ENCODE peak calls at places on chromosomes 3 and 15, in eight cellular contexts. C is AG10803, P is astrocyte of the spinal cord, K is HCT116, E is esophagus squamous epithelium, T is cardiac fibroblast, A is dorsolateral prefrontal cortex, N is Peyer's patch. G is an unnamed sample.

GRCh38 chr3:40417845-40418543 is 31.0 kb downstream of the ENTPD3 start:
- DNase-seq in K (no peak), E (no peak), T (no peak), A (no peak), P (no peak), C (no peak), N (no peak), G (no peak)

GRCh38 chr3:161366067-161366466 is 5.2 kb downstream of the SPTSSB start:
- DNase-seq in K (no peak), N (no peak), A (no peak), T (no peak), P (no peak), E (no peak), C (no peak), G (no peak)

GRCh38 chr15:76293361-76293760 is 17.9 kb downstream of the ETFA start:
- DNase-seq in K (no peak), P (no peak), N (no peak), E (no peak), C (peak; percentile 11), A (no peak), T (no peak), G (peak; percentile 8)

GRCh38 chr3:13198480-13198879 is 125.3 kb upstream of the IQSEC1 start:
- DNase-seq in K (no peak), N (no peak), A (no peak), T (no peak), E (no peak), P (no peak), C (no peak), G (no peak)

GRCh38 chr3:138469869-138470268 is 35.5 kb downstream of the ESYT3 start:
- DNase-seq in A (no peak), E (no peak), N (no peak), T (no peak), C (no peak), P (no peak), K (no peak), G (no peak)

GRCh38 chr3:84904212-84904611 is 54.6 kb upstream of the CADM2 start:
- DNase-seq in C (no peak), K (no peak), E (no peak), N (no peak), A (no peak), P (no peak), T (no peak), G (no peak)

GRCh38 chr3:43968465-43968864 is 273.2 kb upstream of the TOPAZ1 start:
- DNase-seq in P (no peak), K (no peak), A (no peak), C (no peak), T (no peak), E (no peak), N (no peak), G (no peak)

GRCh38 chr3:134353171-134353825 is 20.9 kb downstream of the AMOTL2 start:
- DNase-seq in A (no peak), K (no peak), P (no peak), T (no peak), C (peak; percentile 60), N (no peak), E (no peak), G (peak; percentile 29)

GRCh38 chr3:141170678-141171295 is 60.8 kb upstream of the PXYLP1 start:
- DNase-seq in E (no peak), K (no peak), A (no peak), C (no peak), N (no peak), P (no peak), T (no peak), G (no peak)

GRCh38 chr3:12490547-12490946 is 6.3 kb downstream of the TSEN2 start:
- DNase-seq in C (peak; percentile 58), E (no peak), P (no peak), N (no peak), A (no peak), T (peak; percentile 33), K (no peak), G (no peak)

GRCh38 chr15:58269455-58270414 is 131.6 kb downstream of the AQP9 start:
- DNase-seq in A (no peak), T (peak; percentile 78), E (no peak), P (peak; percentile 66), N (peak; percentile 60), K (peak; percentile 42), C (peak; percentile 62), G (peak; percentile 74)

GRCh38 chr3:24645047-24645446 is 150.4 kb upstream of the THRB start:
- DNase-seq in E (no peak), P (no peak), T (no peak), A (no peak), C (no peak), K (no peak), N (no peak), G (no peak)

GRCh38 chr3:64254443-64254842 is 29.2 kb upstream of the PRICKLE2 start:
- DNase-seq in K (no peak), P (no peak), A (no peak), C (no peak), T (no peak), E (no peak), N (no peak), G (no peak)

GRCh38 chr15:99474981-99475753 is 90.6 kb upstream of the MEF2A start:
- DNase-seq in C (no peak), K (no peak), N (no peak), P (no peak), T (peak; percentile 32), E (no peak), A (no peak), G (no peak)

GRCh38 chr3:139234491-139234890 is 109.3 kb upstream of the MRPS22 start:
- DNase-seq in N (no peak), E (no peak), C (no peak), T (no peak), P (no peak), K (no peak), A (no peak), G (no peak)

DNA sequence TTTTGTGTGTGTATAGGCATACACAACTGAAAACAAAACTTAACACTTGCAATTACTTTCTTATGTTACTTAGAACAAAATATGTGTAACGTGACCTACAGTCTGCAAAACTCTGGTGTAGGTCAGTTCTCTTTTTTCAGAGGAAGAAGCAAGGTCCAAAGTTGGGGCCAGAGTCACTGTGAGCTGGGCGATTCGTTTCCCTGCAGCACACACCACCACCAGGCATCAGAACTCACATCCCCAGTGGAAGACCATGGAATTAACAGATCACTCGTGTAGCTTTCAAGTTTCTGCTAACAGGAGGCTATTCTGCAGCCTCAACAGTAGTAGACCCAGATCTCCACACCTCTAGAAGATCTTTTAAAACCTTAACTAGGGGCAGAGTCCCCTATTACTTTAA is 25.8 kb downstream of the ANP32A start:
- DNase-seq in C (no peak), N (no peak), K (no peak), P (no peak), T (peak; percentile 14), E (no peak), A (no peak), G (no peak)
- H3K4me3 ChIP-seq in C (no peak overlapping the region), N (no peak overlapping the region), K (no peak overlapping the region), P (no peak overlapping the region), T (no peak overlapping the region), E (no peak overlapping the region), A (peak overlapping the region; percentile 14), G (no peak overlapping the region)

GRCh38 chr3:10646531-10647335 is 141.3 kb upstream of the ATP2B2 start:
- DNase-seq in T (no peak), C (no peak), P (no peak), A (no peak), E (no peak), K (no peak), N (peak; percentile 5), G (no peak)

GRCh38 chr3:10644189-10644588 is 138.8 kb upstream of the ATP2B2 start:
- DNase-seq in K (no peak), T (no peak), A (no peak), E (no peak), P (no peak), C (no peak), N (no peak), G (no peak)

GRCh38 chr3:10648181-10648580 is 142.8 kb upstream of the ATP2B2 start:
- DNase-seq in E (no peak), P (no peak), T (no peak), K (peak; percentile 37), N (no peak), C (no peak), A (no peak), G (no peak)

GRCh38 chr3:10647376-10647775 is 142.0 kb upstream of the ATP2B2 start:
- DNase-seq in P (no peak), C (no peak), T (no peak), E (no peak), A (no peak), N (peak; percentile 11), K (no peak), G (no peak)

DNA sequence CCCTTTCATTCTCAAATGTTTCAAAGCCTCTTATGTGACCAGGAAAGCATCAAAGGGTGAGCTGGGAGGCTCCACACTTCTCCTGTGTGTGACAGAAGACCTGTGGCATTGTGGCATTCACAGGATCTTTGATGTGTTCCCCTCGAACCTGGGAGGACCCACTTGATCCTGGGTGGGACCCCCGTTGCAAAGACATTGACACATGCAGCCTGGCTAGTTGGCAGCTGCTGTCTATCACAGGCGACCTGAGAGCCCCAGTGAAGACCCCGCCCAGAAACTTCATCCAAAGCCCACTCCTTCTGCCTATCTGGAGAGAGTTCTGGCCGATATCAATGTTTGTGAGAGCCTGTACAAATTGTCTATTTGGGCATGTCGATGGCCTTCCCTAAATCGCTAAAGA is 140.4 kb upstream of the ATP2B2 start:
- DNase-seq in C (no peak), A (no peak), E (no peak), T (no peak), K (no peak), N (no peak), P (no peak), G (no peak)
- TF ChIP-seq CTCF in C (no peak), A (no peak), E (no peak), T (no peak), K (no peak), N (no peak), P (no peak), G (no peak)

GRCh38 chr3:71987828-71988227 is 202.9 kb upstream of the PROK2 start:
- DNase-seq in T (no peak), E (no peak), N (no peak), P (peak; percentile 59), C (peak; percentile 81), A (no peak), K (no peak), G (no peak)
- H3K4me3 ChIP-seq in T (no peak overlapping the region), E (no peak overlapping the region), N (no peak overlapping the region), P (no peak overlapping the region), C (no peak overlapping the region), A (no peak overlapping the region), K (no peak overlapping the region), G (no peak overlapping the region)

GRCh38 chr3:5294360-5294759 is 106.9 kb downstream of the EDEM1 start:
- DNase-seq in K (no peak), N (no peak), A (no peak), P (peak; percentile 22), T (no peak), E (no peak), C (peak; percentile 90), G (peak; percentile 5)

GRCh38 chr3:5295191-5295690 is 107.7 kb downstream of the EDEM1 start:
- DNase-seq in P (no peak), N (no peak), C (no peak), E (no peak), A (no peak), T (no peak), K (no peak), G (no peak)

GRCh38 chr3:5296362-5296761 is 108.9 kb downstream of the EDEM1 start:
- DNase-seq in T (no peak), E (no peak), C (no peak), P (no peak), A (no peak), N (no peak), K (no peak), G (no peak)

GRCh38 chr3:5292512-5292911 is 105.0 kb downstream of the EDEM1 start:
- DNase-seq in P (no peak), K (no peak), T (no peak), E (no peak), A (no peak), C (no peak), N (no peak), G (no peak)

GRCh38 chr3:5290915-5291314 is 103.4 kb downstream of the EDEM1 start:
- DNase-seq in P (no peak), K (no peak), E (no peak), T (no peak), C (no peak), N (no peak), A (no peak), G (no peak)
- TF ChIP-seq CTCF in P (no peak), K (no peak), E (no peak), T (no peak), C (no peak), N (no peak), A (no peak), G (no peak)